ENCODE peak calls at places on chromosome 19, in seven cellular contexts. One of them, this sample, is unnamed.

GRCh38 chr19:29586401-29586800 is 19.7 kb upstream of the POP4 start:
- DNase-seq in fibroblast of lung: no peak
- DNase-seq in mucosa of descending colon: no peak
- DNase-seq in RWPE2: no peak
- DNase-seq in heart right ventricle: no peak
- DNase-seq in fibroblast of pulmonary artery: no peak
- DNase-seq in adrenal gland: no peak
- DNase-seq in this sample: no peak

GRCh38 chr19:42200116-42200740 is 17.2 kb downstream of the DEDD2 start:
- DNase-seq in fibroblast of lung: no peak
- DNase-seq in mucosa of descending colon: no peak
- DNase-seq in RWPE2: no peak
- DNase-seq in heart right ventricle: no peak
- DNase-seq in fibroblast of pulmonary artery: no peak
- DNase-seq in adrenal gland: no peak
- DNase-seq in this sample: no peak

GRCh38 chr19:38975214-38975860 is at the start of gene FBXO17:
- DNase-seq in fibroblast of lung: peak
- DNase-seq in mucosa of descending colon: peak
- DNase-seq in RWPE2: no peak
- DNase-seq in heart right ventricle: peak
- DNase-seq in fibroblast of pulmonary artery: peak
- DNase-seq in adrenal gland: peak
- DNase-seq in this sample: no peak

GRCh38 chr19:3207466-3208242 is 16.8 kb upstream of the CELF5 start:
- DNase-seq in fibroblast of lung: no peak
- DNase-seq in mucosa of descending colon: no peak
- DNase-seq in RWPE2: peak
- DNase-seq in heart right ventricle: no peak
- DNase-seq in fibroblast of pulmonary artery: no peak
- DNase-seq in adrenal gland: no peak
- DNase-seq in this sample: no peak

GRCh38 chr19:28351761-28352160 is 861.2 kb downstream of the UQCRFS1 start:
- DNase-seq in fibroblast of lung: peak
- DNase-seq in mucosa of descending colon: no peak
- DNase-seq in RWPE2: no peak
- DNase-seq in heart right ventricle: no peak
- DNase-seq in fibroblast of pulmonary artery: no peak
- DNase-seq in adrenal gland: no peak
- DNase-seq in this sample: no peak

GRCh38 chr19:38710928-38711725 is 33.1 kb downstream of the CAPN12 start:
- DNase-seq in fibroblast of lung: no peak
- DNase-seq in mucosa of descending colon: no peak
- DNase-seq in RWPE2: no peak
- DNase-seq in heart right ventricle: no peak
- DNase-seq in fibroblast of pulmonary artery: no peak
- DNase-seq in adrenal gland: peak
- DNase-seq in this sample: no peak

GRCh38 chr19:19602713-19603320 is 15.7 kb downstream of the PBX4 start:
- DNase-seq in fibroblast of lung: no peak
- DNase-seq in mucosa of descending colon: no peak
- DNase-seq in RWPE2: no peak
- DNase-seq in heart right ventricle: no peak
- DNase-seq in fibroblast of pulmonary artery: no peak
- DNase-seq in adrenal gland: no peak
- DNase-seq in this sample: no peak

GRCh38 chr19:8926341-8926740 is 83.9 kb downstream of the MUC16 start:
- DNase-seq in fibroblast of lung: no peak
- DNase-seq in mucosa of descending colon: no peak
- DNase-seq in RWPE2: no peak
- DNase-seq in heart right ventricle: no peak
- DNase-seq in fibroblast of pulmonary artery: no peak
- DNase-seq in adrenal gland: no peak
- DNase-seq in this sample: no peak

GRCh38 chr19:41174297-41174928 is 18.6 kb upstream of the CYP2S1 start:
- DNase-seq in fibroblast of lung: no peak
- DNase-seq in mucosa of descending colon: peak
- DNase-seq in RWPE2: no peak
- DNase-seq in heart right ventricle: no peak
- DNase-seq in fibroblast of pulmonary artery: no peak
- DNase-seq in adrenal gland: peak
- DNase-seq in this sample: no peak

GRCh38 chr19:3768748-3769099 is 3.3 kb downstream of the RAX2 start:
- DNase-seq in fibroblast of lung: no peak
- DNase-seq in mucosa of descending colon: no peak
- DNase-seq in RWPE2: no peak
- DNase-seq in heart right ventricle: no peak
- DNase-seq in fibroblast of pulmonary artery: no peak
- DNase-seq in adrenal gland: no peak
- DNase-seq in this sample: no peak

GRCh38 chr19:16324384-16325160 is at the start of gene KLF2:
- DNase-seq in fibroblast of lung: peak
- DNase-seq in mucosa of descending colon: peak
- DNase-seq in RWPE2: no peak
- DNase-seq in heart right ventricle: peak
- DNase-seq in fibroblast of pulmonary artery: peak
- DNase-seq in adrenal gland: peak
- DNase-seq in this sample: peak

GRCh38 chr19:28685802-28686201 is 527.1 kb downstream of the UQCRFS1 start:
- DNase-seq in fibroblast of lung: no peak
- DNase-seq in mucosa of descending colon: no peak
- DNase-seq in RWPE2: no peak
- DNase-seq in heart right ventricle: no peak
- DNase-seq in fibroblast of pulmonary artery: no peak
- DNase-seq in adrenal gland: no peak
- DNase-seq in this sample: no peak

GRCh38 chr19:572891-573825 is 762 bp downstream of the BSG start:
- DNase-seq in fibroblast of lung: peak
- DNase-seq in mucosa of descending colon: peak
- DNase-seq in RWPE2: no peak
- DNase-seq in heart right ventricle: peak
- DNase-seq in fibroblast of pulmonary artery: peak
- DNase-seq in adrenal gland: peak
- DNase-seq in this sample: no peak

GRCh38 chr19:17513801-17514200 is 2.4 kb downstream of the PGLS start:
- DNase-seq in fibroblast of lung: peak
- DNase-seq in mucosa of descending colon: no peak
- DNase-seq in RWPE2: no peak
- DNase-seq in heart right ventricle: no peak
- DNase-seq in fibroblast of pulmonary artery: no peak
- DNase-seq in adrenal gland: no peak
- DNase-seq in this sample: no peak

GRCh38 chr19:2976609-2977000 is 759 bp upstream of the TLE6 start:
- DNase-seq in fibroblast of lung: no peak
- DNase-seq in mucosa of descending colon: no peak
- DNase-seq in RWPE2: no peak
- DNase-seq in heart right ventricle: no peak
- DNase-seq in fibroblast of pulmonary artery: no peak
- DNase-seq in adrenal gland: no peak
- DNase-seq in this sample: no peak

GRCh38 chr19:42271861-42272534 is 2.9 kb downstream of the CIC start:
- DNase-seq in fibroblast of lung: no peak
- DNase-seq in mucosa of descending colon: peak
- DNase-seq in RWPE2: peak
- DNase-seq in heart right ventricle: no peak
- DNase-seq in fibroblast of pulmonary artery: no peak
- DNase-seq in adrenal gland: no peak
- DNase-seq in this sample: no peak

GRCh38 chr19:58364127-58364526 is 1.6 kb upstream of the ZNF497 start:
- DNase-seq in fibroblast of lung: no peak
- DNase-seq in mucosa of descending colon: no peak
- DNase-seq in RWPE2: no peak
- DNase-seq in heart right ventricle: no peak
- DNase-seq in fibroblast of pulmonary artery: no peak
- DNase-seq in adrenal gland: no peak
- DNase-seq in this sample: no peak

GRCh38 chr19:28242317-28242927 is 970.5 kb downstream of the UQCRFS1 start:
- DNase-seq in fibroblast of lung: peak
- DNase-seq in mucosa of descending colon: no peak
- DNase-seq in RWPE2: no peak
- DNase-seq in heart right ventricle: no peak
- DNase-seq in fibroblast of pulmonary artery: peak
- DNase-seq in adrenal gland: no peak
- DNase-seq in this sample: peak

GRCh38 chr19:17091758-17092333 is 16.3 kb downstream of the MYO9B start:
- DNase-seq in fibroblast of lung: no peak
- DNase-seq in mucosa of descending colon: peak
- DNase-seq in RWPE2: no peak
- DNase-seq in heart right ventricle: peak
- DNase-seq in fibroblast of pulmonary artery: no peak
- DNase-seq in adrenal gland: peak
- DNase-seq in this sample: peak

GRCh38 chr19:48006762-48007161 is 12.3 kb downstream of the ELSPBP1 start:
- DNase-seq in fibroblast of lung: no peak
- DNase-seq in mucosa of descending colon: no peak
- DNase-seq in RWPE2: no peak
- DNase-seq in heart right ventricle: no peak
- DNase-seq in fibroblast of pulmonary artery: no peak
- DNase-seq in adrenal gland: no peak
- DNase-seq in this sample: no peak
- TF ChIP-seq CTCF in fibroblast of lung: no peak
- TF ChIP-seq CTCF in mucosa of descending colon: no peak
- TF ChIP-seq CTCF in RWPE2: no peak
- TF ChIP-seq CTCF in heart right ventricle: no peak
- TF ChIP-seq CTCF in fibroblast of pulmonary artery: no peak
- TF ChIP-seq CTCF in adrenal gland: no peak
- TF ChIP-seq CTCF in this sample: no peak

GRCh38 chr19:34549833-34550232 is 68.3 kb downstream of the WTIP start:
- DNase-seq in fibroblast of lung: no peak
- DNase-seq in mucosa of descending colon: no peak
- DNase-seq in RWPE2: no peak
- DNase-seq in heart right ventricle: no peak
- DNase-seq in fibroblast of pulmonary artery: no peak
- DNase-seq in adrenal gland: no peak
- DNase-seq in this sample: no peak

GRCh38 chr19:34556500-34556899 is 74.9 kb downstream of the WTIP start:
- DNase-seq in fibroblast of lung: no peak
- DNase-seq in mucosa of descending colon: no peak
- DNase-seq in RWPE2: no peak
- DNase-seq in heart right ventricle: no peak
- DNase-seq in fibroblast of pulmonary artery: peak
- DNase-seq in adrenal gland: no peak
- DNase-seq in this sample: no peak

GRCh38 chr19:34560229-34560628 is 78.7 kb downstream of the WTIP start:
- DNase-seq in fibroblast of lung: no peak
- DNase-seq in mucosa of descending colon: no peak
- DNase-seq in RWPE2: no peak
- DNase-seq in heart right ventricle: no peak
- DNase-seq in fibroblast of pulmonary artery: no peak
- DNase-seq in adrenal gland: no peak
- DNase-seq in this sample: no peak

GRCh38 chr19:34559045-34559444 is 77.5 kb downstream of the WTIP start:
- DNase-seq in fibroblast of lung: no peak
- DNase-seq in mucosa of descending colon: no peak
- DNase-seq in RWPE2: no peak
- DNase-seq in heart right ventricle: no peak
- DNase-seq in fibroblast of pulmonary artery: no peak
- DNase-seq in adrenal gland: no peak
- DNase-seq in this sample: no peak

DNA sequence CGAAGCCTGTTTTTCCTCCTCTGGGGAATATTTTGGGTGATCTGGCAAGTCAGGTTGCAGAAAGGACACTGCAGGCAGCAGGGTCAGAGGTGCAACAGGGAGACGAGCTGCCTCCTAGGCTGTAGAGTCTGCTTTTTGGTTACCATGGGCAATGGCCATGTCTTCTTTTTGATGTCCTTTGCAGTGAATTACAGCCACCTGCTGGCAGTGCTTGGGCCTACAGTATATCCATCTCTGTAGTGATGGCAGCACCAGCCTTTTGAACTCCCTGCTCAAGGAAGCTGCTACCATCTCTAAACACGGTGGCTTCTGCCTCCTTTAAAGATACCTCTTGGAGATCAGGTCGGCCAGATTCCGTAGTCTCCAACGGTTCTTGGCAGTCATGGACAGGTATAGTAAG is 73.9 kb downstream of the WTIP start:
- DNase-seq in fibroblast of lung: no peak
- DNase-seq in mucosa of descending colon: no peak
- DNase-seq in RWPE2: no peak
- DNase-seq in heart right ventricle: no peak
- DNase-seq in fibroblast of pulmonary artery: peak
- DNase-seq in adrenal gland: no peak
- DNase-seq in this sample: no peak
- TF ChIP-seq CTCF in fibroblast of lung: peak
- TF ChIP-seq CTCF in mucosa of descending colon: no peak
- TF ChIP-seq CTCF in RWPE2: peak
- TF ChIP-seq CTCF in heart right ventricle: peak
- TF ChIP-seq CTCF in fibroblast of pulmonary artery: peak
- TF ChIP-seq CTCF in adrenal gland: no peak
- TF ChIP-seq CTCF in this sample: peak

DNA sequence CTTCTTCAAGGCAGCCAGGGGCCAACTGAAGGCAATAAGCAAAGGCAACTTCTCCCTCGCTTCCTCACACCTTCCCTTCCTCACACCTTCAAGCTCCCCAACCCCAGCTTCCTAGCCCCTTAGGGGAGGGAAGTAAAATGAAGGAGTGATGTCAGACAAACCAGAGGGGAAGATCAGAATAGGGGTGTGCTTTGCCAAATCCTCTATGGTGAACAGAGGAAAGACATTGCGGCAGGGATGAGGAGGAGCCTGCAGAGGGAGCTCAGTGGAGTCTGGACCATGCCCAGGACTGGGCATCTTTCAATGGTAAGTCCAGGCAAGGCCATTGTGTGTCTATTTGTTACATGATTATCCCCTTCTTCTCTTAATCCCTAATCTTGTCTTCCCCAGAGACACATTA is 164.0 kb downstream of the TSHZ3 start:
- DNase-seq in fibroblast of lung: no peak
- DNase-seq in mucosa of descending colon: no peak
- DNase-seq in RWPE2: no peak
- DNase-seq in heart right ventricle: no peak
- DNase-seq in fibroblast of pulmonary artery: peak
- DNase-seq in adrenal gland: no peak
- DNase-seq in this sample: no peak
- TF ChIP-seq CTCF in fibroblast of lung: peak
- TF ChIP-seq CTCF in mucosa of descending colon: no peak
- TF ChIP-seq CTCF in RWPE2: no peak
- TF ChIP-seq CTCF in heart right ventricle: no peak
- TF ChIP-seq CTCF in fibroblast of pulmonary artery: no peak
- TF ChIP-seq CTCF in adrenal gland: no peak
- TF ChIP-seq CTCF in this sample: no peak

DNA sequence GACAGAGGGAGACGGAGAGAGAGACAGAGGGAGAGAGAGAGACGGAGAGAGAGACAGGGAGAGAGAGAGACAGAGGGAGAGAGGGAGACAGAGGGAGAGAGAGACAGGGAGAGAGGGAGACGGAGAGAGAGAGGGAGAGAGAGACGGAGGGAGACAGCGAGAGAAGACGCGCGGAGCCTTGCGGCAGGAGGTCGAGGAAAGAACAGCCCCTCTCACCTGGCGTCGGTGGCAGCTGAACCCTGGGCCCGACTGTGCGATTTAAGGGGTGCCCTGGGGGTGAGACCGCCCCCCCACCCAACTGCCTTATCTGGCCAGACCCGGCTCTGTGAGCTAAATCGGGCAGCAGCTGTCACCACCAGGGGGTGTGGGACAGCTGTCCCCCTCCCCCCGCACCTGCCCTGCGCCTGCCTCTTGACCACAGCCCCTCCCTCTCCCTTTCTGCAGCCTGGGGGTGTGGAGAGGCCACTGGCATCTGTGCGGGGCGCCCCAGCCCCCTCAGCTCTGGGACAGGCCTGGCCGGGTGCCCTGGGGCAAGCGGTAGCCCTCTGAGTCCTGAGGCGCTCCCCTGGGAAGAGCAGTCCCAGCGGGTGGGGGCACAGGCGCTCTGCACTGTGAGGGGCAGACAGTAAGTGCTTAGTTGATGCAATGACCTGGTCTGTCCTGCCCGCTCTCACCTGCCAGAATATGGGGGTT is 10.8 kb downstream of the JOSD2 start:
- DNase-seq in fibroblast of lung: no peak
- DNase-seq in mucosa of descending colon: no peak
- DNase-seq in RWPE2: no peak
- DNase-seq in heart right ventricle: peak
- DNase-seq in fibroblast of pulmonary artery: no peak
- DNase-seq in adrenal gland: no peak
- DNase-seq in this sample: no peak
- TF ChIP-seq CTCF in fibroblast of lung: peak
- TF ChIP-seq CTCF in mucosa of descending colon: no peak
- TF ChIP-seq CTCF in RWPE2: no peak
- TF ChIP-seq CTCF in heart right ventricle: no peak
- TF ChIP-seq CTCF in fibroblast of pulmonary artery: peak
- TF ChIP-seq CTCF in adrenal gland: no peak
- TF ChIP-seq CTCF in this sample: no peak